ENCODE peak calls at places on chromosomes 3 and 15, in six cellular contexts. E is H9, M is cardiac fibroblast, J is colonic mucosa, A is Caco-2, K is AG04449. I is an unnamed sample.

GRCh38 chr3:100634493-100635272 is 25.3 kb downstream of the ADGRG7 start:
- DNase-seq in E (no peak), M (peak), J (peak), A (peak), K (no peak), I (peak)

GRCh38 chr3:187520027-187520945 is 149.9 kb downstream of the SST start:
- DNase-seq in E (no peak), M (no peak), J (no peak), A (no peak), K (no peak), I (no peak)

GRCh38 chr3:143594217-143594616 is 254.1 kb downstream of the SLC9A9 start:
- DNase-seq in E (no peak), M (no peak), J (peak), A (peak), K (no peak), I (no peak)

GRCh38 chr3:25508901-25509300 is 80.8 kb downstream of the RARB start:
- DNase-seq in E (no peak), M (peak), J (no peak), A (no peak), K (no peak), I (no peak)

GRCh38 chr3:197595470-197596185 is 39.9 kb upstream of the BDH1 start:
- DNase-seq in E (no peak), M (no peak), J (no peak), A (no peak), K (no peak), I (no peak)

GRCh38 chr15:34336947-34337556 is 529 bp downstream of the SLC12A6 start:
- DNase-seq in E (no peak), M (no peak), J (no peak), A (no peak), K (no peak), I (peak)

GRCh38 chr3:74883690-74884089 is 269.2 kb upstream of the CNTN3 start:
- DNase-seq in E (peak), M (peak), J (no peak), A (no peak), K (peak), I (no peak)

GRCh38 chr15:96335429-96335807 is 4.9 kb downstream of the NR2F2 start:
- DNase-seq in E (no peak), M (peak), J (peak), A (no peak), K (no peak), I (no peak)

GRCh38 chr3:30154853-30155252 is 451.5 kb upstream of the TGFBR2 start:
- DNase-seq in E (no peak), M (no peak), J (no peak), A (no peak), K (no peak), I (no peak)

GRCh38 chr3:9081201-9081818 is 118.0 kb upstream of the RAD18 start:
- DNase-seq in E (no peak), M (no peak), J (no peak), A (no peak), K (no peak), I (no peak)

GRCh38 chr15:70096215-70096974 is 1.3 kb downstream of the TLE3 start:
- DNase-seq in E (no peak), M (peak), J (peak), A (no peak), K (no peak), I (peak)

GRCh38 chr3:81955908-81956307 is 194.5 kb upstream of the GBE1 start:
- DNase-seq in E (no peak), M (no peak), J (no peak), A (no peak), K (no peak), I (no peak)

GRCh38 chr3:171654809-171655208 is 155.5 kb downstream of the PLD1 start:
- DNase-seq in E (no peak), M (peak), J (peak), A (no peak), K (no peak), I (no peak)

GRCh38 chr15:34301058-34301457 is 36.5 kb downstream of the SLC12A6 start:
- DNase-seq in E (no peak), M (no peak), J (no peak), A (no peak), K (no peak), I (no peak)

GRCh38 chr3:175065492-175065891 is 206.4 kb downstream of the NAALADL2 start:
- DNase-seq in E (no peak), M (no peak), J (no peak), A (no peak), K (no peak), I (no peak)

GRCh38 chr15:27086146-27086545 is 115.2 kb downstream of the GABRG3 start:
- DNase-seq in E (no peak), M (no peak), J (no peak), A (no peak), K (no peak), I (peak)

DNA sequence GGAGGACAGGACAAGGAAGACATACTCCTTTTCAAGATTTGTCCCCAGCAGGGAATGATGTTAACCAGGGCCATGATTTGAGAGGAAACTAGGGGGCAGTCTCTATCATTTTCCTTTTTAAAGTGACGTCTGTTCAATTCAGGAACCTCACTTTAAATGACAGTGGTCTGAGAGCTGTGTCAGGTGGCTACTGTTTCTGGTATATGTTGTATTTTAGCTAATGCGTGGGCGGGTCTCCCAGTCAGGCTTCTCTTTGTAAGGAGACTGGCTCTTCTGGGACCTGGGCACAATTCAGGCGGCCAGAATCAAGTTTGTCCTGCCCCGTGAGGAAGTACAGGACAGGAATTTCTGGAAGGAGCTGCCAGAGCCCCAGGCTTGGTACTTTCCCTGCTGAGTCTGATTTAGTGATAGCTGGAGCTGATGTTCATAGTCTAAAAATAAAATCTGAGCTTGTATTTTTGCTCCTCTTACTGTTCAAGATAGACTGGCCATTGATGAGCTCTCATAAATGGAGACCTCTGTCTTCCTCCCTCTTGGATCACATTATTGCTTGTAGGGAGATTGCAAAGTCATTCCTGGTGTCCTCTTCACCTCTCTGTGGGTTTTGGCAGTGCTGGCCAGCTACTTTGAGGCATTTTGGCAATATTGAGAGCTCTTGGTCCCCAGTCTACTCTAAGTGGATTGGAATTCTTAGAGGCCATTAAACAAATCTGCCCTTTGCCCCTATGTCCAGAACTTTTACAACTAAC is 25.6 kb downstream of the SQOR start:
- DNase-seq in E (no peak), M (peak), J (no peak), A (no peak), K (no peak), I (no peak)
- TF ChIP-seq CTCF in E (peak), M (no peak), J (no peak), A (no peak), K (no peak), I (no peak)

GRCh38 chr15:39631357-39631756 is 50.5 kb downstream of the THBS1 start:
- DNase-seq in E (no peak), M (no peak), J (no peak), A (no peak), K (no peak), I (no peak)
- TF ChIP-seq CTCF in E (no peak), M (no peak), J (no peak), A (no peak), K (no peak), I (no peak)

GRCh38 chr15:31392761-31393401 is 66.2 kb downstream of the KLF13 start:
- DNase-seq in E (peak), M (no peak), J (peak), A (no peak), K (no peak), I (peak)

GRCh38 chr15:31393441-31394091 is 66.9 kb downstream of the KLF13 start:
- DNase-seq in E (no peak), M (no peak), J (peak), A (no peak), K (no peak), I (no peak)

GRCh38 chr15:31390777-31391486 is 64.3 kb downstream of the KLF13 start:
- DNase-seq in E (no peak), M (no peak), J (peak), A (no peak), K (no peak), I (no peak)

GRCh38 chr15:31390029-31390428 is 63.4 kb downstream of the KLF13 start:
- DNase-seq in E (no peak), M (no peak), J (no peak), A (no peak), K (no peak), I (no peak)

DNA sequence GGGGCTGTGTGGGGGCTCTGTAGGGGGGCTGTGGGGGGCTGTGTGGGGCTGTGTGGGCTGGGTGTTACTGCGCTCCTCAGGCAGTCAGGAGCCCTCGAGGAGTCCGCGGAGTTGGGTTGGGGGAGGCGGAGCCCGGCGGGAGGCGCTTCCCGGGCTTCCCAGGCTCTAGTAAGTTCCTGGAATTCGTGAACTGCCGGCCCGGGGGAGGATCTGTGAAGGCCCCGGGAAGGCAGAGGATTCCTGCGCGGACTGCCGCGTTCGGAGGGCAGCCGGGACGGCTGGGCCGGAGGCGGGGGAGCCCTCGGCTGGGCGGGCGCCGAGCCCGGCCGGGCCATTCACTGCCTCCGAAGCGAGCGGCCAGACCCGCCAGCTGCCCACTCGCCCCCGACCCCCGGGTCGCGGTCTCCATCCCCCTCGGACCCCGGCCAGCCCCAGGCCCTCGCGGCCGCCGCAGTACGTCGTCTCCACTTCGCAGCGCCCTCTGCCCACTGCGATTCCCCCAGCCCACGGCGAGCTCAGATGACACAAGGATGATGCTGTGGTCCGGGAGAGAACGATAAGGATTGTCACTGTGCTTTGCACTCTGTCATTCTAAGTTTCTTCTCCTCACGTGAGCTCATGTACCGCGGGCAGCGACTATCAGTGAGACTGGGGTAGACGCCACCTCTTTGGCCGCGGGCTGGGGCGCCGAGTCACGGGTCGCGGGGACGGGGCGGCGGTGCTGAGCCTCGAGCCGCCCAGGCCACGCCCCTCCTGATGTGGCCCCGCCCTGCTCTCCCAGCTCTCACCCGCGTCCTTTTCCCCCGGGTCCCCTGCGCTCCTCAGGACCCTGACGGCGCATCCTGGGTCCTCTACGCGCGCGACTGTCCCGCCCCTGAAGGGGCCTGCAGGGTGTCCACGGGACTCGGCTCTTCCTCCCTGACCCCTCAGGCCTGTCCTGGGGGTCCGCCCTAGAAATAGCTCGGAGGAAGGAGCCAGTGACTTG is 65.3 kb downstream of the KLF13 start:
- DNase-seq in E (peak), M (peak), J (peak), A (peak), K (no peak), I (peak)
- TF ChIP-seq CTCF in E (no peak), M (no peak), J (no peak), A (no peak), K (peak), I (no peak)

DNA sequence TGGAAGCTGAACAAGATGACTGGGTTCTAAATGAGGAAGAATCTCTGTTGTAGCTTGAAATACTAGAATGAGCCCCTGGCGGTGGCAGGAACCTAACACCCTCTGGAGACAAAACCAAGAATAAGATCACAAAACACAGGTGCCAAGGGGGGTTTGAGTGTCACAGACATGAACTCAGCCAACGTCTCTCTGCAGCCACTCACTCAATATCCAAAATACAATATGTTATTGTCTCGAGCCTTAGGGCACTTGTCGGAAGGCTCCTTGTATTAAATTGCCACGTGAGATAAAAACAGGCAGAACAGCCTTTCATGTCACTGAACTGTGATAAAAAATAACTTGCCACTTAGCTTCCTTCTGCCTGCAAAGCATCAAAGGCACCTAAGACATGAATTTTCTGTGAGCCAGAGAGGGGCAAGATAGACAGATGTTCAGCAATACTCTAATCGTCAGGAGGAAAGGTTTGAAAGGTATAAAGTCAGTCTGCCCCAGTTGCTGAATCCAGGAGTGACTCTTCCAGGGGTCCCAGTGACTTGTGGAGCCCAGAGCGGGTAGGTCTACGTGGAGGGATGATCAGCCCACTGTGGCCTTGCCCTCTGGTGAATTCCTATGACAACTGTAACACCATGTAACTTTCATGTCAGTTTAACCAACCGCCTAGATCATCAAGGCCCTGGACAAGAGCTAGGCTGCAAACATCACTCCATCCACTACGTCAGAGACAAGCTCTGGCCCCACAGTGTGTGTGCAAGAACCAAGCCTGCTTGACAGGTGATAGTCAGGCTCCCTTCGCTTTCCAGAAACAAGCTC is 165.2 kb downstream of the OSBPL10 start:
- DNase-seq in E (no peak), M (no peak), J (no peak), A (no peak), K (no peak), I (no peak)
- TF ChIP-seq CTCF in E (no peak), M (no peak), J (no peak), A (no peak), K (no peak), I (no peak)

GRCh38 chr15:58077427-58077826 is 11.9 kb upstream of the ALDH1A2 start:
- DNase-seq in E (no peak), M (peak), J (no peak), A (no peak), K (no peak), I (no peak)
- TF ChIP-seq CTCF in E (peak), M (peak), J (no peak), A (peak), K (no peak), I (peak)

I was measured in nephron progenitor cell.